ENCODE peak calls at places on chromosomes 5 and 9, in nine cellular contexts. D, O, V, U, Y, H, N, X and C are unnamed samples.
A peak's percentile ranks its signal among the peaks of the same experiment; 100 is the strongest.

GRCh38 chr5:95817430-95817829 is 5.1 kb downstream of the GLRX start:
- DNase-seq in D (peak; percentile 58), O (no peak), V (no peak), U (no peak), Y (no peak), H (no peak), N (no peak), X (no peak), C (no peak)

GRCh38 chr5:20554001-20554400 is 566.0 kb upstream of the CDH18 start:
- DNase-seq in D (no peak), O (no peak), V (no peak), U (no peak), Y (no peak), H (no peak), N (no peak), X (no peak), C (no peak)

GRCh38 chr5:100901851-100902341 is 1.2 kb downstream of the ST8SIA4 start:
- DNase-seq in D (peak; percentile 53), O (peak; percentile 77), V (peak; percentile 60), U (peak; percentile 79), Y (no peak), H (peak; percentile 32), N (no peak), X (no peak), C (no peak)

GRCh38 chr5:167798427-167798826 is 493.0 kb upstream of the WWC1 start:
- DNase-seq in D (no peak), O (no peak), V (no peak), U (no peak), Y (no peak), H (no peak), N (no peak), X (no peak), C (no peak)

GRCh38 chr5:172630961-172631360 is 10.1 kb upstream of the NEURL1B start:
- DNase-seq in D (no peak), O (no peak), V (no peak), U (no peak), Y (no peak), H (no peak), N (no peak), X (no peak), C (no peak)

GRCh38 chr5:78661691-78662090 is 13.1 kb upstream of the LHFPL2 start:
- DNase-seq in D (no peak), O (no peak), V (no peak), U (no peak), Y (no peak), H (no peak), N (no peak), X (no peak), C (no peak)

GRCh38 chr5:151008906-151009305 is 11.5 kb upstream of the GPX3 start:
- DNase-seq in D (no peak), O (no peak), V (no peak), U (no peak), Y (no peak), H (no peak), N (no peak), X (no peak), C (no peak)

GRCh38 chr9:36041491-36041890 is 4.8 kb downstream of the RECK start:
- DNase-seq in D (no peak), O (no peak), V (no peak), U (no peak), Y (no peak), H (no peak), N (no peak), X (no peak), C (no peak)

GRCh38 chr5:51034501-51034900 is 348.7 kb upstream of the ISL1 start:
- DNase-seq in D (no peak), O (no peak), V (no peak), U (no peak), Y (no peak), H (no peak), N (no peak), X (no peak), C (no peak)

GRCh38 chr5:140245354-140245753 is 57.5 kb downstream of the PFDN1 start:
- DNase-seq in D (no peak), O (no peak), V (peak; percentile 73), U (no peak), Y (no peak), H (no peak), N (no peak), X (no peak), C (no peak)

GRCh38 chr5:124527220-124527991 is 219.0 kb downstream of the ZNF608 start:
- DNase-seq in D (peak; percentile 31), O (no peak), V (no peak), U (no peak), Y (no peak), H (no peak), N (no peak), X (no peak), C (no peak)

GRCh38 chr9:113953541-113953940 is 77.4 kb downstream of the ZNF618 start:
- DNase-seq in D (no peak), O (no peak), V (no peak), U (no peak), Y (no peak), H (no peak), N (no peak), X (no peak), C (no peak)

GRCh38 chr9:37471942-37472679 is 6.9 kb upstream of the ZBTB5 start:
- DNase-seq in D (no peak), O (no peak), V (no peak), U (no peak), Y (peak; percentile 35), H (no peak), N (no peak), X (no peak), C (no peak)

GRCh38 chr9:88303785-88304495 is 84.3 kb upstream of the SPIN1 start:
- DNase-seq in D (no peak), O (no peak), V (no peak), U (no peak), Y (no peak), H (no peak), N (no peak), X (no peak), C (no peak)

DNA sequence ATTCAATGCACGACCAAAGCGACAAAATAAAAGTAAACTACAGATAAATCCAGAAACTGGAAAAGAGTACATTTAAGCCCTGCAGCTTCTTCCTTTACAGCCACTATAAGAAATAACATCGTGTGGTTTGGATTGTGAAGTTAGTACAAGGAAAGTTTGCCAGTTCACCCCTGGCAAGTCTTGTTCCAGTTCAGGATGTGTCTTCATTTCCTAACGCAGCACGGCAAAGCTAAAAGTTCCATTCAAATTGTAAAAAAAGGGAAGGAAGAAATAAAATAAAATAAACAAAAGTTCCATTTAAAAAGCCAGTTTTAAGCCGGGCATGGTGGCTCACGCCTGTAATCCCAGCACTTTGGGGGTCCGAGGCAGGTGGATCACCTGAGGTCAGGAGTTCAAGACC is 83.3 kb upstream of the RETREG1 start:
- DNase-seq in D (no peak), O (no peak), V (no peak), U (no peak), Y (no peak), H (no peak), N (no peak), X (no peak), C (peak; percentile 33)
- H3K27ac ChIP-seq in D (no peak overlapping the region), O (no peak overlapping the region), V (no peak overlapping the region), U (no peak overlapping the region), Y (no peak overlapping the region), H (no peak overlapping the region), N (no peak overlapping the region), X (no peak overlapping the region), C (no peak overlapping the region)

DNA sequence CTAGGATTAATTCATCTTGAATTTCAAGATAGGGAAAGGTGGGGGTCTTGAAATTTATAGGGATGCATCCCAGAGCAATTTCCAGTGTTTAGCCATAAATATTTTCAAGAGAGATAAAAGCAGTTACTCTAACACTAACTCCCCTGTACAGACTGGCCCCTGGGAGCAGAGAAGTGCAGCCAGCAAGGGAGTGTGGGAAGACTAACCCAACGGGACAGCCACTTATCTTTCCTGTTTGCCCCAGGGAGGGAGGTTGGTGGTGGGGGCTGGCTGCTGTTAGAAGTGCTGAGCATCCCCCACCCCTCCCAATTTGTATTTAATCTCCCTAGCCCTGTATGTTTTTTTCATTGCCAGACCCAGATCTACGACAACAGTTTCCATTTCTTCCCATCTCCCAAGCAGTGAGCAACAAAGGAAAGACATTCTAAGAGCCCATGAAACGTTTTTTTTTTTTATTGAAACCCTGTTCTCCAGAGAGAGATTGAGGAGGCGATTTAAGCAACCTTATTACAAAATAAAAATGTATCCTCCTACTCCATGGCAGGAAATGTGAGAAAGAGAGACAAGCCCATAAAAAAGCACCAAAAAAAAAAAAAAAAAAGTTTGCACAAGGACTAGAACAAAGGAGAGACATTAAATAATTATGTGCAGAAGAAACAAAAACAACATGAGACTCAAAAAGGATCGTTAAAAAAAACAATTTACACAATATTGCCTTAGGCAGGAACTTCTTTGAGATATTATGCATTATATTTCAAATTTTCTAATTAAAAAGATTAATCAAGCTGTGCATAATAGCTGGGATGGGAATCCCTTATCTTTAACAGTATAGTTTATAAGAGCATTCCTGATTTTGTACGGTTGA is 343.4 kb downstream of the ARHGEF28 start:
- DNase-seq in D (no peak), O (no peak), V (no peak), U (no peak), Y (no peak), H (no peak), N (no peak), X (no peak), C (no peak)
- H3K4me3 ChIP-seq in D (no peak overlapping the region), O (no peak overlapping the region), V (no peak overlapping the region), U (no peak overlapping the region), Y (no peak overlapping the region), H (no peak overlapping the region), N (no peak overlapping the region), X (no peak overlapping the region), C (no peak overlapping the region)

DNA sequence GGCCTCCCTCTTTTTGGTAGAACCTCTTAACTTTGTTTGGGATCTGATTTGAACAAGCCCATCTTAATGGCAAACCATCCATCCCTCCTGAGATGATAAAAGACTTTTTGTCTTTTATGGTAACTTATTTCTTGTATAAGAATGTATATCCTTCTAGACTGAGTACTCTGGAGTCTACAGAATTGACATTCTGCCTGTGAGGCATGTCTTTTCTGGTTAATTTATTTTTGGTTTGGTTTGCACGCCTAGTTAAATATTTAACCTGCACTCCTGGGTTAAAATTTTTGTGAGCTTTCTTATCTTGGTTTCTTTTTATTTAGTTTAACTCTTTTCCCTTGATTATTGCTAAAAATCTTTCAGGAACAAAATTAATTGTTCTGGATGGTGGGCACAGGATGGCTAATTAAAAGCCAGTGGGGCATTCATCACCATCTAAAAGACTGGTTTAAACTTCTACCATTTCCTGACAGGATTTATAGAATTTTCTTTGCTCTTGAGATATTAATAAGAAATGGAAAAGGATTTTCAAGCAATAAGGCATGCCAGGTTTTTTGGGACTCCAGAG is 50.3 kb downstream of the PHAX start:
- DNase-seq in D (no peak), O (no peak), V (no peak), U (no peak), Y (no peak), H (no peak), N (no peak), X (no peak), C (no peak)
- TF ChIP-seq POLR2AphosphoS5 in D (no peak), O (no peak), V (no peak), U (no peak), Y (no peak), H (no peak), N (no peak), X (no peak), C (no peak)

DNA sequence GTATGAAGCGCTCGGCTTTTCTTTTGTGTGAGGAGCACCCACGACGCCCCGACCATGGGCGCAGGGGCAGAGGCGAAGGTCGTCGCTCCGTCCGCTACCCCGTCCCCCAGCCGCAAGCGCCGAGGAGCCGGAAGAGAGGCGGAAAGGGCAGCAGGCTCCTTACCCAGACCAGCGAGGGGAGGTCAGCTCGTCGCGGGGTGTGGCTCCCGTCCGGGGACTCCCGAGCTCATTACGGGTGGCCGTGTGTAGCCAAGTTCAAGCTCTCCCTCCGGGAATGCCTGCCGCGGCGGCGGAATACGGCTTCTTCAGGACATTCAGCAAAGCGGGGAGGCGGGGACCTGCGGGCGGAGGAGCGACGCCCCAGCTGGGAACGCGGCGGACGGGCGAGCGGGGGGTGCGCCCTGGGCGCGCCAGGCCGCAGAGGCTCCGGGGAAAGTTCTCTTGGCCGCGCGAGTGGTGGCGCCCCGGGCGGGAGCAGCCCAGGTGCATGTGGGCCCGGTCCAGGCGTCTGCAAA is 576 bp upstream of the EPB41L4A start:
- DNase-seq in D (peak; percentile 71), O (peak; percentile 83), V (peak; percentile 77), U (peak; percentile 86), Y (peak; percentile 62), H (peak; percentile 69), N (peak; percentile 48), X (peak; percentile 77), C (peak; percentile 74)
- H3K27ac ChIP-seq in D (peak overlapping the region; percentile 86), O (peak overlapping the region; percentile 88), V (peak overlapping the region; percentile 81), U (peak overlapping the region; percentile 88), Y (peak overlapping the region; percentile 76), H (peak overlapping the region; percentile 85), N (no peak overlapping the region), X (no peak overlapping the region), C (peak overlapping the region; percentile 81)